ENCODE peak calls at places on chromosomes 7 and 10, in eight cellular contexts. Y is RWPE2, C is heart right ventricle, J is prostate gland, F is fibroblast of mammary gland, B is endodermal cell, K is ascending aorta, G is spleen. N is an unnamed sample.
A peak's percentile ranks its signal among the peaks of the same experiment; 100 is the strongest.

GRCh38 chr7:152465118-152465387 is 29.2 kb upstream of the KMT2C start:
- DNase-seq in J (no peak), C (no peak), K (no peak), Y (no peak), B (no peak), G (no peak), F (no peak), N (no peak)

GRCh38 chr7:12951397-12951801 is 264.0 kb downstream of the ARL4A start:
- DNase-seq in J (no peak), B (no peak), F (peak; percentile 90), K (no peak), C (no peak), Y (no peak), G (no peak), N (peak; percentile 49)

GRCh38 chr10:47421057-47421952 is 37.2 kb upstream of the ZNF488 start:
- DNase-seq in K (no peak), F (peak; percentile 57), B (no peak), C (no peak), J (no peak), Y (peak; percentile 50), G (peak; percentile 63), N (no peak)

GRCh38 chr7:155533827-155534690 is 12.3 kb downstream of the CNPY1 start:
- DNase-seq in J (no peak), K (no peak), C (no peak), G (peak; percentile 78), Y (no peak), F (peak; percentile 6), B (peak; percentile 91), N (no peak)

GRCh38 chr10:6008497-6009142 is 31.3 kb upstream of the IL15RA start:
- DNase-seq in B (no peak), K (no peak), C (no peak), J (no peak), G (no peak), F (peak; percentile 26), Y (no peak), N (no peak)

GRCh38 chr10:49463605-49464004 is 67.7 kb upstream of the DRGX start:
- DNase-seq in Y (no peak), G (no peak), C (no peak), F (no peak), B (no peak), J (no peak), K (no peak), N (no peak)

GRCh38 chr10:69816536-69816935 is 14.8 kb downstream of the COL13A1 start:
- DNase-seq in B (no peak), G (no peak), K (no peak), Y (no peak), J (no peak), C (no peak), F (no peak), N (no peak)

GRCh38 chr10:69179089-69179742 is 818 bp upstream of the SUPV3L1 start:
- DNase-seq in F (peak; percentile 78), Y (no peak), K (no peak), J (no peak), C (no peak), B (peak; percentile 50), G (no peak), N (no peak)

GRCh38 chr7:70336536-70336935 is 738.3 kb downstream of the AUTS2 start:
- DNase-seq in J (no peak), C (no peak), F (no peak), K (no peak), B (no peak), Y (no peak), G (no peak), N (no peak)

GRCh38 chr7:158413962-158414961 is 173.4 kb downstream of the PTPRN2 start:
- DNase-seq in B (peak; percentile 49), F (peak; percentile 12), C (no peak), J (no peak), G (no peak), Y (no peak), K (no peak), N (no peak)

GRCh38 chr7:45366432-45366831 is 207.7 kb upstream of the ADCY1 start:
- DNase-seq in B (no peak), J (no peak), Y (no peak), C (no peak), F (no peak), K (no peak), G (no peak), N (no peak)

GRCh38 chr7:131945313-131945831 is 388.9 kb upstream of the PODXL start:
- DNase-seq in B (peak; percentile 93), K (no peak), C (peak; percentile 9), F (peak; percentile 12), G (no peak), Y (no peak), J (peak; percentile 26), N (no peak)

GRCh38 chr7:104985259-104985617 is 28.8 kb upstream of the KMT2E start:
- DNase-seq in Y (no peak), F (no peak), J (no peak), C (no peak), B (no peak), K (no peak), G (no peak), N (no peak)
- H3K4me3 ChIP-seq in Y (no peak overlapping the region), F (no peak overlapping the region), J (no peak overlapping the region), C (no peak overlapping the region), B (peak overlapping the region; percentile 81), K (no peak overlapping the region), G (no peak overlapping the region), N (no peak overlapping the region)

DNA sequence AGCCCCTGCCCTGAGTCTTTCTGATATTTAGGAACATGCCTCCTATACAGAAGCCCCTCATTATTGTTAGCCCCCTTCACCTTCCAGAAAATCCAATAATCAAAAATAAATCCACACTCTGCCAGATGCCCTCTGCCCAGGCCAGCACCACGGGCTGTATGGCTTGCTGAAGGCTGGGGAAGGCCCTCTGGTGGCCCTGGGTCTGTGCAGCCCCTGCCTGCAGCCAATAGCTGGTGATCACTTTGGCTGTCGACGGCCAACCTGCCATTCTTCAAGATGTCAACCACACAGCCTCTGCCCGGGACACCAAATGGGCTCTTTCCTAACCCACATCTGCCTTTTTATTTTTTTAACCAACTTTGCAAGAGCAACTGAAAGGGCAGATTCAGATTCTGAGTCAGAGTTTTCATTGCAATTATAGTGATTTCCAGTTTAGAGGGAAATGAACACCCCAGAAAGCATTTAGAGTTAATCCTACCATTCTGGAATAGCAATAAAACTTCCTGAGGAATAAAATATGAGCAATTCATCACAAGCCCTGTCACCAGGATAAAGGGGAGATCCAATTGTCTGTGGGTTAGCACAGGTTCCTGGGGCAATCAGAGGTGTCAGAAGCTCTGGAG is 211.4 kb downstream of the GRID1 start:
- DNase-seq in J (no peak), K (no peak), B (peak; percentile 67), G (no peak), C (no peak), F (no peak), Y (no peak), N (no peak)
- TF ChIP-seq CTCF in J (no peak), K (no peak), B (peak; percentile 65), G (no peak), C (no peak), F (no peak), Y (no peak), N (no peak)

GRCh38 chr10:44864042-44864436 is 47.1 kb upstream of the TMEM72 start:
- DNase-seq in Y (no peak), G (no peak), C (no peak), B (peak; percentile 83), F (peak; percentile 25), J (no peak), K (no peak), N (no peak)
- H3K4me3 ChIP-seq in Y (no peak overlapping the region), G (peak overlapping the region; percentile 42), C (peak overlapping the region; percentile 55), B (no peak overlapping the region), F (peak overlapping the region; percentile 60), J (peak overlapping the region; percentile 33), K (peak overlapping the region; percentile 68), N (peak overlapping the region; percentile 61)

GRCh38 chr7:90351987-90352386 is 5.5 kb downstream of the GTPBP10 start:
- DNase-seq in Y (no peak), K (no peak), G (no peak), F (no peak), C (no peak), J (no peak), B (no peak), N (no peak)
- TF ChIP-seq CTCF in Y (no peak), K (no peak), G (no peak), F (no peak), C (no peak), J (no peak), B (no peak), N (no peak)

GRCh38 chr10:101224060-101224909 is 5.0 kb downstream of the LBX1 start:
- DNase-seq in B (no peak), J (no peak), G (no peak), K (no peak), F (no peak), C (no peak), Y (no peak), N (no peak)
- H3K4me3 ChIP-seq in B (no peak overlapping the region), J (no peak overlapping the region), G (no peak overlapping the region), K (peak overlapping the region; percentile 31), F (no peak overlapping the region), C (peak overlapping the region; percentile 34), Y (no peak overlapping the region), N (no peak overlapping the region)

GRCh38 chr10:114697061-114697598 is 39.1 kb upstream of the ABLIM1 start:
- DNase-seq in Y (no peak), G (no peak), K (no peak), F (peak; percentile 33), C (peak; percentile 75), J (peak; percentile 13), B (no peak), N (no peak)

GRCh38 chr10:114698271-114699185 is 40.5 kb upstream of the ABLIM1 start:
- DNase-seq in F (no peak), K (no peak), B (no peak), G (no peak), C (no peak), J (no peak), Y (no peak), N (no peak)

GRCh38 chr10:114691442-114691941 is 33.4 kb upstream of the ABLIM1 start:
- DNase-seq in C (no peak), B (no peak), J (no peak), F (peak; percentile 35), K (no peak), Y (no peak), G (no peak), N (peak; percentile 73)

GRCh38 chr10:114694062-114694461 is 36.0 kb upstream of the ABLIM1 start:
- DNase-seq in B (no peak), F (no peak), K (no peak), C (no peak), J (no peak), Y (no peak), G (no peak), N (no peak)

GRCh38 chr10:114694735-114695134 is 36.7 kb upstream of the ABLIM1 start:
- DNase-seq in G (no peak), B (peak; percentile 89), Y (no peak), F (no peak), J (no peak), K (no peak), C (no peak), N (no peak)
- TF ChIP-seq CTCF in G (peak; percentile 47), B (peak; percentile 91), Y (peak; percentile 28), F (peak; percentile 44), J (no peak), K (no peak), C (peak; percentile 48), N (peak; percentile 76)

N was measured in epithelial cell of proximal tubule.